ENCODE peak calls at places on chromosomes 6 and 20, in six cellular contexts. P, D, L, F, W and C are unnamed samples.

GRCh38 chr6:44201638-44202303 is 15.0 kb upstream of the MYMX start:
- DNase-seq in P (no peak), D (no peak), F (peak), W (no peak), L (no peak), C (no peak)

GRCh38 chr20:61257596-61257995 is 5.5 kb downstream of the CDH4 start:
- DNase-seq in L (no peak), P (no peak), W (no peak), D (no peak), F (no peak), C (no peak)

GRCh38 chr6:145850671-145851070 is 36.1 kb upstream of the FBXO30 start:
- DNase-seq in F (no peak), W (no peak), D (peak), L (no peak), P (no peak), C (no peak)

GRCh38 chr20:50921055-50921454 is 10.2 kb downstream of the ADNP start:
- DNase-seq in D (peak), W (peak), F (no peak), L (peak), P (no peak), C (no peak)

GRCh38 chr20:44586289-44586911 is 4.0 kb downstream of the PKIG start:
- DNase-seq in F (no peak), W (no peak), D (no peak), P (no peak), L (no peak), C (no peak)

GRCh38 chr6:14068133-14068532 is 49.4 kb upstream of the CD83 start:
- DNase-seq in F (no peak), L (peak), P (no peak), W (peak), D (peak), C (no peak)

GRCh38 chr6:154847318-154847717 is 114.1 kb downstream of the SCAF8 start:
- DNase-seq in L (no peak), W (peak), P (no peak), F (no peak), D (no peak), C (no peak)

GRCh38 chr20:8213270-8213669 is 81.2 kb downstream of the PLCB1 start:
- DNase-seq in D (no peak), F (no peak), L (no peak), P (no peak), W (no peak), C (no peak)

GRCh38 chr6:150008588-150008987 is 16.7 kb downstream of the RAET1L start:
- DNase-seq in W (no peak), P (no peak), L (no peak), F (peak), D (peak), C (no peak)

GRCh38 chr6:85797993-85798392 is 155.3 kb upstream of the SYNCRIP start:
- DNase-seq in D (no peak), F (no peak), P (no peak), W (no peak), L (no peak), C (no peak)

GRCh38 chr20:64109390-64109747 is 2.0 kb upstream of the NPBWR2 start:
- DNase-seq in P (no peak), F (no peak), L (no peak), D (no peak), W (no peak), C (no peak)

GRCh38 chr6:124462746-124463145 is 499.5 kb upstream of the RNF217 start:
- DNase-seq in L (no peak), D (no peak), W (no peak), F (no peak), P (no peak), C (no peak)

GRCh38 chr6:32785781-32786533 is 22.6 kb upstream of the HLA-DQB2 start:
- DNase-seq in D (peak), P (peak), L (peak), F (peak), W (peak), C (no peak)

GRCh38 chr20:44861547-44862006 is 23.9 kb upstream of the YWHAB start:
- DNase-seq in F (no peak), D (peak), L (peak), W (peak), P (no peak), C (no peak)

GRCh38 chr6:105433723-105434122 is 30.8 kb upstream of the PREP start:
- DNase-seq in F (no peak), D (no peak), P (no peak), W (no peak), L (no peak), C (no peak)

GRCh38 chr20:6863798-6864201 is 96.3 kb downstream of the BMP2 start:
- DNase-seq in L (peak), F (no peak), P (no peak), D (no peak), W (no peak), C (no peak)

GRCh38 chr6:17589402-17590116 is 10.5 kb upstream of the FAM8A1 start:
- DNase-seq in L (peak), P (peak), D (peak), F (no peak), W (peak), C (peak)

GRCh38 chr6:147322299-147323162 is 118.3 kb downstream of the STXBP5 start:
- DNase-seq in D (peak), P (no peak), W (peak), L (no peak), F (no peak), C (no peak)

GRCh38 chr6:29968130-29968529 is 25.8 kb downstream of the HLA-A start:
- DNase-seq in P (no peak), F (no peak), L (peak), W (no peak), D (peak), C (peak)

GRCh38 chr6:162777091-162777490 is 49.3 kb downstream of the PACRG start:
- DNase-seq in P (no peak), D (no peak), W (no peak), F (no peak), L (no peak), C (no peak)

GRCh38 chr6:52512199-52512598 is 64.7 kb downstream of the TRAM2 start:
- DNase-seq in L (peak), W (peak), F (peak), P (no peak), D (peak), C (no peak)

GRCh38 chr20:59805786-59806577 is 127.5 kb downstream of the SYCP2 start:
- DNase-seq in W (no peak), D (no peak), L (no peak), F (no peak), P (no peak), C (no peak)

GRCh38 chr6:137002505-137002904 is 42.3 kb downstream of the IL20RA start:
- DNase-seq in W (no peak), F (no peak), L (no peak), D (no peak), P (no peak), C (no peak)
- H3K4me3 ChIP-seq in W (no peak), F (no peak), L (no peak), D (no peak), P (no peak), C (no peak)

DNA sequence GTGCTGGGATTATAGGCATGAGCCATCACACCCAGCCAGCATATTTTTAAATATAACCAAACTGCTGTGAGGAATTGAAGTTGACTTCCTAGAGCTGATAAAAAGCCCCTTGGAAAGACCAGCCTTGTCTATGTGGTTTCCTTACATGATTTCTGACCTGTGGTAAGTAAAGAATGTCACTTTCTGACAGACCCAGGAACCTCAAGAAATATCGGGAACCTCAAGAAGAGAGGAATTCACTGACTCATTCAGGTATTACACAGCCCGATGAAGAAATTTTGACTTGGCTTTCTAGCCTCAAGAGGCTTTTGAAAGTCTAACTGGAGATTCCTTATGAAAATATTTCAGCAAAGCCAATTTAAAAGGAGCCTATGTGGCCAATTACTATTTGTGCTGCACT is 71.8 kb downstream of the FOXF2 start:
- DNase-seq in L (peak), D (peak), P (no peak), F (no peak), W (peak), C (peak)
- H3K9ac ChIP-seq in L (no peak), D (no peak), P (no peak), F (no peak), W (no peak), C (no peak)

DNA sequence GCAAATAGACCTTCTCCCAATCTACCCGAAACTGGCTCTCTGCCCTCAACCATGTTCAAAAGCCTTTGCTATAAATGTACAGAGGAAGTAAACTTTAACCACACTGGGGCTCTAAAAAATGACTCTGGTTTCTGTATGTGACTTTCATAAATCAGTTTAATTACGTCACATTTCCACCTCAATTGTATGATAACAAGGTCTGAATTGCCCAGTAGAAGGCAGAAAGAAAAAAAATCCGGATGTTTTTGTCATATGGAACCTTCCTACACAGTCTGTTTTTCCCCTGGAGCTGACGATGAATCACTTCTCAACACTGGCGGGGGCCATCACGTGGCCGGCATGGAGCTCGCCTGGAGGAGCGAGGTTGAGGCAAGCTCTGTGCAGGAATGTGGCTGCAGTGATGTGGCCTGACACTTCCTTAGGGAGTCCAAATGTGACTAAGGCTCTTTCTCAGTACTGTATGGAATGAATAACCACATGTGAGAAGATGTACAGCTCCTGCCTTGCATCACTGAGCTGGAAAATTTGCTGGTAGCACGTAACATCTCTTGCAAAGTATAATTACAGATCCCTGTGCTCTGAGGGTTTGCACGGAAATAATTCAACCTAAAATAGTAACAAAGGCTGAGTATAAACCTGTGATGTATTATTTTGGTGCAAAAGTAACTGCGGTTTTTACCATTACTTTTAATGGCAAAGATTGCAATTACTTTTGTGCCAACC is 58.5 kb upstream of the SNX9 start:
- DNase-seq in W (peak), F (peak), D (peak), P (peak), L (peak), C (peak)
- H3K4me3 ChIP-seq in W (peak), F (no peak), D (peak), P (no peak), L (no peak), C (peak)

GRCh38 chr20:17571153-17571527 is 1.3 kb downstream of the DSTN start:
- DNase-seq in D (peak), P (no peak), F (no peak), W (peak), L (peak), C (no peak)
- H3K9ac ChIP-seq in D (peak), P (no peak), F (peak), W (peak), L (peak), C (peak)

GRCh38 chr6:11232177-11232967 is at the start of gene NEDD9:
- DNase-seq in W (peak), L (peak), F (peak), P (peak), D (peak), C (peak)

GRCh38 chr6:11230158-11231107 is 2.0 kb downstream of the NEDD9 start:
- DNase-seq in L (peak), D (peak), F (no peak), P (no peak), W (no peak), C (no peak)

GRCh38 chr6:11231564-11232176 is 798 bp downstream of the NEDD9 start:
- DNase-seq in D (peak), L (peak), W (peak), P (peak), F (no peak), C (no peak)

GRCh38 chr6:11229267-11230043 is 3.0 kb downstream of the NEDD9 start:
- DNase-seq in L (peak), P (peak), W (no peak), F (no peak), D (peak), C (no peak)

GRCh38 chr6:11231108-11231463 is 1.4 kb downstream of the NEDD9 start:
- DNase-seq in P (no peak), L (no peak), D (no peak), W (no peak), F (no peak), C (no peak)
- H3K4me3 ChIP-seq in P (peak), L (peak), D (peak), W (peak), F (no peak), C (peak)

GRCh38 chr6:2507638-2508037 is 243.1 kb downstream of the MYLK4 start:
- DNase-seq in L (no peak), F (no peak), D (no peak), P (no peak), W (no peak), C (no peak)
- H3K9ac ChIP-seq in L (no peak), F (no peak), D (no peak), P (no peak), W (no peak), C (no peak)

DNA sequence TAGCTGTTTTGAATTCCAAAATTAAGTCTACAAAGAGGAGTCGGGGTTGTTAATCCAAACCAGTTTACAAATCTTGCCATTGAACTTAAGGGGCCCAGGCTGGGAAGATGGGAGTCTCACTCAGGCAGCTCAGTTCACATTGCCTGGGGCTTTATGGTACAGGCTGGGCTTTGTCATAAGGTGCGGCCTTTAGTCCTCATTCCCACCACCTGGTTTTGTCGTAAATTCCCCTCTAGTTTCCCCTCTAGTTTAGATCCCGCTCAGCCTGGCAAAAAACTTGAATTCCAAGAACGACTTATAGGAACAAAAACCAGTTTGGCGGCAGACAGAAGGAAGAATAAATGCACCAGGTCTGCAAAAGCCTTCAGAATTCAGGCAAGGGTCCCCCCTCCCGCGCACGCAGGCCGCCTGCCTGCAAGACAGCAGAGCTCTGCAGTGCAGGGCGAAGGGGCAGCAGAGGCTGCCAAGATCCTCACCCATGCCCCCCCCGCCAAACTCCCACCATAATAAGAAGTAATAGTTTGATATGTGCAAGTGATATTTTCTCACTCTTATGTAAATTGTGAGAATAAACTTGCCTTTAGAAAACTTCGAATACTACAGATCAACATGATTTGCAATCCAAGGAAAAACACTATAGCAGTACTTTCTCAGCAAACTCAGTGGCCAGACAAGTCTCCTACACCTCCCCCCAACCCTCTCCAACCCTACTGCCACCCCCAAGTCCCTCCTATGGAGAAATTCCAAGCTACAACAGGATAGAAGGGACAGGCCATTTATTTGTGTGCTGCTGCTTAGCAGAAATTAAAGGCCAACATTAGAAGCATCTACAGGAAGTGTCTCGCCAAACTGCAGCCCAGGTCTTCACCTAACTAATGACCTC is 4.0 kb downstream of the BMP7 start:
- DNase-seq in L (no peak), F (no peak), W (no peak), D (no peak), P (peak), C (no peak)
- H3K4me3 ChIP-seq in L (no peak), F (no peak), W (no peak), D (no peak), P (peak), C (no peak)

DNA sequence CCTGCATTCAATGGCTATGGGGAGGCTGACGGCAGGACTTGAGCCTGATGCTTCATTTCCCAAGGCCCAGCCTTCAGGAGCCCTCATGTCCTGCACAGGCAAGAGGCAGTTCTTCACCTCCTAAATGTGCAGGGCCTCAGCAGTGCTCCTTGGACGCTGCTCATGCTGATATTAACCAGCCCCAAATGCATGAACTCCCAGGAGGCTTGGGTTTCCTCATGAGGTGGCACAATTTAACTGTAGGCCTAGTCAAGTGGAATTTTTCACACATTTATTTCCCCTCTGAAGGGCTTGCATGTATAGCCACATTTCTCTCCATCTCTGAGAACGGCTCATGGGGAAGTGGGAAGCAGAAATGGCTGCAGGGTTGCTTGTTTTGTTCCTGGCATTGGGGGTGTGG is 72.8 kb upstream of the PAX1 start:
- DNase-seq in D (no peak), P (no peak), L (no peak), F (no peak), W (no peak), C (no peak)
- H3K9ac ChIP-seq in D (no peak), P (no peak), L (no peak), F (no peak), W (no peak), C (no peak)